ENCODE peak calls at places on chromosomes 16 and 17, in ten cellular contexts. S is mammary epithelial cell, T is fibroblast of lung, I is lower leg skin, Y is endothelial cell of umbilical vein, A is body of pancreas, G is A549, E is colonic mucosa, P is cardiac muscle cell, Q is retinal pigment epithelial cell. V is an unnamed sample.

GRCh38 chr16:14389359-14389758 is 240.7 kb downstream of the PARN start:
- DNase-seq in S (peak; percentile 60), T (no peak), I (no peak), Y (no peak), A (no peak), G (no peak), E (no peak), P (no peak), Q (no peak), V (no peak)

GRCh38 chr16:4409081-4409932 is 7.1 kb downstream of the CORO7 start:
- DNase-seq in S (peak; percentile 44), T (no peak), I (no peak), Y (no peak), A (no peak), G (peak; percentile 35), E (no peak), P (no peak), Q (no peak), V (no peak)

GRCh38 chr17:61700252-61700651 is 109.2 kb upstream of the NACA2 start:
- DNase-seq in S (no peak), T (peak; percentile 13), I (no peak), Y (peak; percentile 1), A (no peak), G (no peak), E (no peak), P (no peak), Q (no peak), V (peak; percentile 5)

GRCh38 chr16:89171216-89172170 is at the start of gene CDH15:
- DNase-seq in S (peak; percentile 92), T (peak; percentile 82), I (peak; percentile 87), Y (peak; percentile 88), A (peak; percentile 94), G (peak; percentile 94), E (peak; percentile 97), P (peak; percentile 97), Q (peak; percentile 63), V (peak; percentile 75)

GRCh38 chr17:147796-148740 is 10.7 kb downstream of the SCGB1C2 start:
- DNase-seq in S (no peak), T (no peak), I (no peak), Y (no peak), A (peak; percentile 6), G (no peak), E (no peak), P (no peak), Q (no peak), V (no peak)

GRCh38 chr16:13621639-13622038 is 298.3 kb upstream of the ERCC4 start:
- DNase-seq in S (no peak), T (no peak), I (no peak), Y (no peak), A (no peak), G (no peak), E (no peak), P (no peak), Q (no peak), V (no peak)

GRCh38 chr17:72151565-72152391 is 31.0 kb downstream of the SOX9 start:
- DNase-seq in S (peak; percentile 40), T (peak; percentile 56), I (peak; percentile 24), Y (no peak), A (peak; percentile 40), G (peak; percentile 99), E (peak; percentile 70), P (no peak), Q (peak; percentile 75), V (peak; percentile 76)

GRCh38 chr17:21214777-21215541 is 998 bp upstream of the TMEM11 start:
- DNase-seq in S (peak; percentile 27), T (peak; percentile 13), I (no peak), Y (no peak), A (no peak), G (peak; percentile 28), E (no peak), P (no peak), Q (no peak), V (peak; percentile 10)

GRCh38 chr16:68235882-68236803 is at the start of gene ESRP2:
- DNase-seq in S (peak; percentile 90), T (no peak), I (peak; percentile 74), Y (no peak), A (peak; percentile 94), G (no peak), E (peak; percentile 91), P (peak; percentile 43), Q (no peak), V (no peak)

GRCh38 chr16:180921-181667 is 835 bp downstream of the HBQ1 start:
- DNase-seq in S (peak; percentile 57), T (peak; percentile 57), I (peak; percentile 27), Y (peak; percentile 71), A (peak; percentile 79), G (peak; percentile 88), E (peak; percentile 79), P (peak; percentile 86), Q (no peak), V (peak; percentile 67)

GRCh38 chr16:67013238-67013822 is 15.6 kb upstream of the CBFB start:
- DNase-seq in S (no peak), T (no peak), I (no peak), Y (no peak), A (no peak), G (no peak), E (no peak), P (no peak), Q (no peak), V (no peak)

GRCh38 chr17:42980766-42981397 is 517 bp downstream of the RUNDC1 start:
- DNase-seq in S (peak; percentile 58), T (peak; percentile 39), I (no peak), Y (peak; percentile 47), A (peak; percentile 48), G (peak; percentile 76), E (peak; percentile 75), P (peak; percentile 77), Q (no peak), V (peak; percentile 56)

GRCh38 chr16:58651965-58652348 is 22.3 kb upstream of the CNOT1 start:
- DNase-seq in S (peak; percentile 76), T (no peak), I (no peak), Y (no peak), A (no peak), G (no peak), E (no peak), P (no peak), Q (no peak), V (peak; percentile 19)

GRCh38 chr17:68458260-68459029 is 1.1 kb upstream of the WIPI1 start:
- DNase-seq in S (no peak), T (no peak), I (no peak), Y (no peak), A (no peak), G (no peak), E (no peak), P (no peak), Q (no peak), V (no peak)

GRCh38 chr16:57926041-57926440 is 44.9 kb downstream of the CNGB1 start:
- DNase-seq in S (no peak), T (no peak), I (no peak), Y (no peak), A (no peak), G (no peak), E (no peak), P (no peak), Q (no peak), V (no peak)

GRCh38 chr16:31700200-31700529 is 172.5 kb downstream of the AHSP start:
- DNase-seq in S (no peak), T (no peak), I (no peak), Y (no peak), A (no peak), G (peak; percentile 87), E (no peak), P (no peak), Q (no peak), V (no peak)

GRCh38 chr17:4584125-4584834 is at the start of gene SMTNL2:
- DNase-seq in S (no peak), T (no peak), I (no peak), Y (no peak), A (no peak), G (peak; percentile 49), E (peak; percentile 35), P (peak; percentile 83), Q (no peak), V (no peak)

GRCh38 chr17:81701288-81702071 is 1.7 kb upstream of the MRPL12 start:
- DNase-seq in S (no peak), T (no peak), I (no peak), Y (no peak), A (no peak), G (no peak), E (no peak), P (no peak), Q (no peak), V (no peak)
- TF ChIP-seq CTCF in S (no peak), T (no peak), I (no peak), Y (no peak), A (no peak), G (no peak), E (no peak), P (no peak), Q (no peak), V (no peak)

GRCh38 chr17:50560931-50561750 is 626 bp downstream of the CACNA1G start:
- DNase-seq in S (no peak), T (no peak), I (no peak), Y (no peak), A (no peak), G (no peak), E (no peak), P (peak; percentile 56), Q (no peak), V (no peak)

GRCh38 chr17:50558955-50559614 is 1.4 kb upstream of the CACNA1G start:
- DNase-seq in S (no peak), T (no peak), I (no peak), Y (no peak), A (no peak), G (no peak), E (peak; percentile 29), P (peak; percentile 61), Q (no peak), V (no peak)

GRCh38 chr17:50558581-50558954 is 1.9 kb upstream of the CACNA1G start:
- DNase-seq in S (no peak), T (no peak), I (no peak), Y (no peak), A (no peak), G (no peak), E (no peak), P (no peak), Q (no peak), V (no peak)

GRCh38 chr17:50560185-50560824 is at the start of gene CACNA1G:
- DNase-seq in S (peak; percentile 90), T (peak; percentile 79), I (peak; percentile 90), Y (peak; percentile 70), A (peak; percentile 85), G (peak; percentile 99), E (peak; percentile 92), P (peak; percentile 96), Q (no peak), V (peak; percentile 79)

GRCh38 chr17:50559674-50560184 is 786 bp upstream of the CACNA1G start:
- DNase-seq in S (peak; percentile 52), T (peak; percentile 44), I (peak; percentile 67), Y (peak; percentile 21), A (peak; percentile 40), G (peak; percentile 95), E (peak; percentile 82), P (peak; percentile 81), Q (no peak), V (peak; percentile 46)
- H3K4me3 ChIP-seq in S (peak overlapping the region; percentile 42), T (peak overlapping the region; percentile 31), I (peak overlapping the region; percentile 21), Y (no peak overlapping the region), A (no peak overlapping the region), G (peak overlapping the region; percentile 69), E (peak overlapping the region; percentile 39), P (peak overlapping the region; percentile 64), Q (peak overlapping the region; percentile 30), V (peak overlapping the region; percentile 46)

GRCh38 chr16:48887646-48888045 is 277.7 kb upstream of the N4BP1 start:
- DNase-seq in S (no peak), T (no peak), I (no peak), Y (no peak), A (no peak), G (no peak), E (no peak), P (no peak), Q (no peak), V (no peak)
- TF ChIP-seq CTCF in S (no peak), T (no peak), I (no peak), Y (no peak), A (no peak), G (no peak), E (no peak), P (no peak), Q (no peak), V (no peak)

GRCh38 chr17:32627233-32628008 is 140.6 kb downstream of the CDK5R1 start:
- DNase-seq in S (no peak), T (peak; percentile 33), I (no peak), Y (no peak), A (peak; percentile 14), G (no peak), E (no peak), P (no peak), Q (no peak), V (peak; percentile 17)
- H3K4me3 ChIP-seq in S (no peak overlapping the region), T (no peak overlapping the region), I (no peak overlapping the region), Y (no peak overlapping the region), A (no peak overlapping the region), G (no peak overlapping the region), E (no peak overlapping the region), P (no peak overlapping the region), Q (no peak overlapping the region), V (no peak overlapping the region)

V was measured in fibroblast of pulmonary artery.